ENCODE peak calls at places on chromosomes 7 and 10, in ten cellular contexts. Y, A, B, Q, L, S, D, R, Z and X are unnamed samples.

GRCh38 chr7:134931487-134931886 is 54.8 kb upstream of the AGBL3 start:
- DNase-seq in Y (no peak), A (peak), B (no peak), Q (no peak), L (no peak), S (no peak), D (no peak), R (no peak), Z (no peak), X (no peak)

GRCh38 chr7:149422914-149423285 is 38.0 kb downstream of the ZNF777 start:
- DNase-seq in Y (no peak), A (no peak), B (peak), Q (no peak), L (peak), S (no peak), D (no peak), R (no peak), Z (peak), X (peak)

GRCh38 chr10:133336131-133337078 is at the start of gene CALY:
- DNase-seq in Y (peak), A (no peak), B (no peak), Q (peak), L (peak), S (no peak), D (no peak), R (peak), Z (peak), X (peak)

GRCh38 chr10:19097151-19097550 is 48.5 kb downstream of the MALRD1 start:
- DNase-seq in Y (no peak), A (no peak), B (no peak), Q (no peak), L (no peak), S (no peak), D (peak), R (no peak), Z (no peak), X (no peak)

GRCh38 chr10:73161662-73162061 is 6.1 kb downstream of the ECD start:
- DNase-seq in Y (no peak), A (no peak), B (no peak), Q (no peak), L (no peak), S (no peak), D (no peak), R (no peak), Z (no peak), X (no peak)

GRCh38 chr10:74704629-74705360 is 121.6 kb upstream of the KAT6B start:
- DNase-seq in Y (no peak), A (peak), B (no peak), Q (no peak), L (no peak), S (no peak), D (no peak), R (peak), Z (no peak), X (no peak)

GRCh38 chr10:52265131-52265926 is 48.8 kb upstream of the DKK1 start:
- DNase-seq in Y (no peak), A (no peak), B (no peak), Q (no peak), L (no peak), S (no peak), D (no peak), R (no peak), Z (no peak), X (no peak)

GRCh38 chr10:95125582-95125981 is 56.3 kb upstream of the CYP2C8 start:
- DNase-seq in Y (no peak), A (no peak), B (no peak), Q (no peak), L (no peak), S (no peak), D (no peak), R (no peak), Z (no peak), X (no peak)

GRCh38 chr10:71575446-71575845 is 144.1 kb downstream of the C10orf105 start:
- DNase-seq in Y (no peak), A (no peak), B (no peak), Q (no peak), L (no peak), S (no peak), D (no peak), R (no peak), Z (no peak), X (no peak)

GRCh38 chr10:103584216-103585010 is 90.9 kb downstream of the NEURL1 start:
- DNase-seq in Y (peak), A (peak), B (peak), Q (no peak), L (no peak), S (no peak), D (no peak), R (no peak), Z (peak), X (peak)

GRCh38 chr10:5595095-5595494 is 70.3 kb downstream of the CALML3 start:
- DNase-seq in Y (no peak), A (no peak), B (no peak), Q (no peak), L (no peak), S (peak), D (no peak), R (no peak), Z (no peak), X (no peak)

GRCh38 chr7:139396323-139396951 is 36.7 kb downstream of the LUC7L2 start:
- DNase-seq in Y (no peak), A (peak), B (no peak), Q (no peak), L (no peak), S (peak), D (no peak), R (no peak), Z (no peak), X (no peak)

GRCh38 chr7:26162431-26162830 is 10.4 kb downstream of the NFE2L3 start:
- DNase-seq in Y (no peak), A (no peak), B (no peak), Q (no peak), L (no peak), S (no peak), D (no peak), R (no peak), Z (no peak), X (no peak)

GRCh38 chr10:30870926-30871325 is 160.7 kb downstream of the ZNF438 start:
- DNase-seq in Y (no peak), A (no peak), B (no peak), Q (no peak), L (no peak), S (no peak), D (no peak), R (no peak), Z (no peak), X (no peak)

GRCh38 chr7:69095649-69096048 is 502.6 kb upstream of the AUTS2 start:
- DNase-seq in Y (no peak), A (no peak), B (no peak), Q (no peak), L (no peak), S (no peak), D (no peak), R (no peak), Z (no peak), X (no peak)

GRCh38 chr10:93815304-93816091 is 57.8 kb downstream of the LGI1 start:
- DNase-seq in Y (no peak), A (peak), B (no peak), Q (no peak), L (no peak), S (peak), D (no peak), R (no peak), Z (no peak), X (no peak)

GRCh38 chr7:1934756-1935155 is 264.7 kb downstream of the ELFN1 start:
- DNase-seq in Y (no peak), A (no peak), B (no peak), Q (no peak), L (no peak), S (no peak), D (no peak), R (no peak), Z (no peak), X (no peak)